ENCODE peak calls at places on chromosomes 12 and 14, in six cellular contexts. One of them, this sample, is unnamed.

GRCh38 chr12:21695896-21696295 is 38.3 kb upstream of the LDHB start:
- DNase-seq in KBM-7: no peak
- DNase-seq in OCI-LY7: no peak
- DNase-seq in left ventricle myocardium inferior: no peak
- DNase-seq in stimulated activated CD8-positive, alpha-beta memory T cell treated with anti-CD3 and anti-CD28 coated beads, Interleukin-2, amount 100 ng/mL, for 1 hour: no peak
- DNase-seq in T-helper 9 cell: no peak
- DNase-seq in this sample: no peak

GRCh38 chr14:34179723-34180122 is 228.8 kb upstream of the EGLN3 start:
- DNase-seq in KBM-7: no peak
- DNase-seq in OCI-LY7: no peak
- DNase-seq in left ventricle myocardium inferior: no peak
- DNase-seq in stimulated activated CD8-positive, alpha-beta memory T cell treated with anti-CD3 and anti-CD28 coated beads, Interleukin-2, amount 100 ng/mL, for 1 hour: no peak
- DNase-seq in T-helper 9 cell: no peak
- DNase-seq in this sample: no peak

GRCh38 chr12:47504775-47505446 is 200.9 kb downstream of the RPAP3 start:
- DNase-seq in KBM-7: no peak
- DNase-seq in OCI-LY7: no peak
- DNase-seq in left ventricle myocardium inferior: no peak
- DNase-seq in stimulated activated CD8-positive, alpha-beta memory T cell treated with anti-CD3 and anti-CD28 coated beads, Interleukin-2, amount 100 ng/mL, for 1 hour: no peak
- DNase-seq in T-helper 9 cell: no peak
- DNase-seq in this sample: peak

GRCh38 chr14:72781476-72782181 is 112.3 kb downstream of the DPF3 start:
- DNase-seq in KBM-7: no peak
- DNase-seq in OCI-LY7: no peak
- DNase-seq in left ventricle myocardium inferior: no peak
- DNase-seq in stimulated activated CD8-positive, alpha-beta memory T cell treated with anti-CD3 and anti-CD28 coated beads, Interleukin-2, amount 100 ng/mL, for 1 hour: no peak
- DNase-seq in T-helper 9 cell: no peak
- DNase-seq in this sample: no peak

GRCh38 chr12:131364903-131365820 is 345.7 kb upstream of the SFSWAP start:
- DNase-seq in KBM-7: no peak
- DNase-seq in OCI-LY7: no peak
- DNase-seq in left ventricle myocardium inferior: no peak
- DNase-seq in stimulated activated CD8-positive, alpha-beta memory T cell treated with anti-CD3 and anti-CD28 coated beads, Interleukin-2, amount 100 ng/mL, for 1 hour: no peak
- DNase-seq in T-helper 9 cell: no peak
- DNase-seq in this sample: no peak

GRCh38 chr14:64680013-64680674 is 24.1 kb upstream of the PLEKHG3 start:
- DNase-seq in KBM-7: no peak
- DNase-seq in OCI-LY7: no peak
- DNase-seq in left ventricle myocardium inferior: no peak
- DNase-seq in stimulated activated CD8-positive, alpha-beta memory T cell treated with anti-CD3 and anti-CD28 coated beads, Interleukin-2, amount 100 ng/mL, for 1 hour: no peak
- DNase-seq in T-helper 9 cell: no peak
- DNase-seq in this sample: no peak

GRCh38 chr12:11727133-11727664 is 77.7 kb downstream of the ETV6 start:
- DNase-seq in KBM-7: no peak
- DNase-seq in OCI-LY7: peak
- DNase-seq in left ventricle myocardium inferior: no peak
- DNase-seq in stimulated activated CD8-positive, alpha-beta memory T cell treated with anti-CD3 and anti-CD28 coated beads, Interleukin-2, amount 100 ng/mL, for 1 hour: no peak
- DNase-seq in T-helper 9 cell: peak
- DNase-seq in this sample: no peak

GRCh38 chr12:52213541-52214420 is 19.3 kb upstream of the KRT7 start:
- DNase-seq in KBM-7: peak
- DNase-seq in OCI-LY7: peak
- DNase-seq in left ventricle myocardium inferior: peak
- DNase-seq in stimulated activated CD8-positive, alpha-beta memory T cell treated with anti-CD3 and anti-CD28 coated beads, Interleukin-2, amount 100 ng/mL, for 1 hour: peak
- DNase-seq in T-helper 9 cell: peak
- DNase-seq in this sample: peak

GRCh38 chr14:70086685-70087379 is 101.9 kb downstream of the SLC8A3 start:
- DNase-seq in KBM-7: peak
- DNase-seq in OCI-LY7: peak
- DNase-seq in left ventricle myocardium inferior: no peak
- DNase-seq in stimulated activated CD8-positive, alpha-beta memory T cell treated with anti-CD3 and anti-CD28 coated beads, Interleukin-2, amount 100 ng/mL, for 1 hour: no peak
- DNase-seq in T-helper 9 cell: no peak
- DNase-seq in this sample: peak

GRCh38 chr14:74324945-74325361 is 22.2 kb upstream of the ABCD4 start:
- DNase-seq in KBM-7: peak
- DNase-seq in OCI-LY7: peak
- DNase-seq in left ventricle myocardium inferior: no peak
- DNase-seq in stimulated activated CD8-positive, alpha-beta memory T cell treated with anti-CD3 and anti-CD28 coated beads, Interleukin-2, amount 100 ng/mL, for 1 hour: no peak
- DNase-seq in T-helper 9 cell: no peak
- DNase-seq in this sample: peak

GRCh38 chr14:68843471-68844209 is 50.8 kb upstream of the ZFP36L1 start:
- DNase-seq in KBM-7: peak
- DNase-seq in OCI-LY7: peak
- DNase-seq in left ventricle myocardium inferior: peak
- DNase-seq in stimulated activated CD8-positive, alpha-beta memory T cell treated with anti-CD3 and anti-CD28 coated beads, Interleukin-2, amount 100 ng/mL, for 1 hour: peak
- DNase-seq in T-helper 9 cell: peak
- DNase-seq in this sample: peak

GRCh38 chr14:105281354-105282097 is 19.3 kb downstream of the BRF1 start:
- DNase-seq in KBM-7: peak
- DNase-seq in OCI-LY7: peak
- DNase-seq in left ventricle myocardium inferior: no peak
- DNase-seq in stimulated activated CD8-positive, alpha-beta memory T cell treated with anti-CD3 and anti-CD28 coated beads, Interleukin-2, amount 100 ng/mL, for 1 hour: no peak
- DNase-seq in T-helper 9 cell: no peak
- DNase-seq in this sample: peak

GRCh38 chr14:105437723-105438500 is 18.3 kb downstream of the MTA1 start:
- DNase-seq in KBM-7: no peak
- DNase-seq in OCI-LY7: no peak
- DNase-seq in left ventricle myocardium inferior: no peak
- DNase-seq in stimulated activated CD8-positive, alpha-beta memory T cell treated with anti-CD3 and anti-CD28 coated beads, Interleukin-2, amount 100 ng/mL, for 1 hour: no peak
- DNase-seq in T-helper 9 cell: no peak
- DNase-seq in this sample: no peak

GRCh38 chr14:104741108-104741802 is 11.7 kb upstream of the SIVA1 start:
- DNase-seq in KBM-7: no peak
- DNase-seq in OCI-LY7: no peak
- DNase-seq in left ventricle myocardium inferior: no peak
- DNase-seq in stimulated activated CD8-positive, alpha-beta memory T cell treated with anti-CD3 and anti-CD28 coated beads, Interleukin-2, amount 100 ng/mL, for 1 hour: no peak
- DNase-seq in T-helper 9 cell: no peak
- DNase-seq in this sample: no peak

GRCh38 chr14:82046512-82047226 is 513.0 kb upstream of the SEL1L start:
- DNase-seq in KBM-7: no peak
- DNase-seq in OCI-LY7: no peak
- DNase-seq in left ventricle myocardium inferior: no peak
- DNase-seq in stimulated activated CD8-positive, alpha-beta memory T cell treated with anti-CD3 and anti-CD28 coated beads, Interleukin-2, amount 100 ng/mL, for 1 hour: no peak
- DNase-seq in T-helper 9 cell: no peak
- DNase-seq in this sample: no peak

GRCh38 chr12:105935981-105936380 is 202.8 kb downstream of the NUAK1 start:
- DNase-seq in KBM-7: no peak
- DNase-seq in OCI-LY7: no peak
- DNase-seq in left ventricle myocardium inferior: no peak
- DNase-seq in stimulated activated CD8-positive, alpha-beta memory T cell treated with anti-CD3 and anti-CD28 coated beads, Interleukin-2, amount 100 ng/mL, for 1 hour: no peak
- DNase-seq in T-helper 9 cell: no peak
- DNase-seq in this sample: no peak